ENCODE peak calls at places on chromosome 7, in five cellular contexts. One of them, this sample, is unnamed.

GRCh38 chr7:32611700-32612099 is 116.4 kb downstream of the AVL9 start:
- DNase-seq in tibial nerve: no peak
- DNase-seq in RWPE1: no peak
- DNase-seq in cardiac muscle cell: no peak
- DNase-seq in omental fat pad: no peak
- DNase-seq in this sample: no peak

GRCh38 chr7:23476286-23477169 is 6.2 kb upstream of the IGF2BP3 start:
- DNase-seq in tibial nerve: no peak
- DNase-seq in RWPE1: no peak
- DNase-seq in cardiac muscle cell: no peak
- DNase-seq in omental fat pad: no peak
- DNase-seq in this sample: no peak

GRCh38 chr7:95553939-95554338 is 42.4 kb downstream of the PDK4 start:
- DNase-seq in tibial nerve: no peak
- DNase-seq in RWPE1: no peak
- DNase-seq in cardiac muscle cell: peak
- DNase-seq in omental fat pad: no peak
- DNase-seq in this sample: no peak

GRCh38 chr7:7965301-7965700 is 3.3 kb upstream of the GLCCI1 start:
- DNase-seq in tibial nerve: no peak
- DNase-seq in RWPE1: no peak
- DNase-seq in cardiac muscle cell: no peak
- DNase-seq in omental fat pad: no peak
- DNase-seq in this sample: no peak

GRCh38 chr7:123011766-123012369 is 16.4 kb upstream of the TAS2R16 start:
- DNase-seq in tibial nerve: no peak
- DNase-seq in RWPE1: no peak
- DNase-seq in cardiac muscle cell: no peak
- DNase-seq in omental fat pad: no peak
- DNase-seq in this sample: no peak

GRCh38 chr7:45031829-45032228 is 31.8 kb downstream of the CCM2 start:
- DNase-seq in tibial nerve: no peak
- DNase-seq in RWPE1: no peak
- DNase-seq in cardiac muscle cell: no peak
- DNase-seq in omental fat pad: no peak
- DNase-seq in this sample: no peak

GRCh38 chr7:11846311-11846710 is 14.3 kb upstream of the THSD7A start:
- DNase-seq in tibial nerve: no peak
- DNase-seq in RWPE1: no peak
- DNase-seq in cardiac muscle cell: peak
- DNase-seq in omental fat pad: no peak
- DNase-seq in this sample: no peak

GRCh38 chr7:100967292-100967863 is 2.0 kb upstream of the MUC12 start:
- DNase-seq in tibial nerve: no peak
- DNase-seq in RWPE1: no peak
- DNase-seq in cardiac muscle cell: no peak
- DNase-seq in omental fat pad: no peak
- DNase-seq in this sample: no peak

GRCh38 chr7:143376396-143376795 is 4.7 kb upstream of the ZYX start:
- DNase-seq in tibial nerve: no peak
- DNase-seq in RWPE1: no peak
- DNase-seq in cardiac muscle cell: no peak
- DNase-seq in omental fat pad: no peak
- DNase-seq in this sample: no peak

GRCh38 chr7:29289156-29290021 is 94.8 kb downstream of the CHN2 start:
- DNase-seq in tibial nerve: no peak
- DNase-seq in RWPE1: no peak
- DNase-seq in cardiac muscle cell: peak
- DNase-seq in omental fat pad: no peak
- DNase-seq in this sample: no peak

GRCh38 chr7:69218634-69219033 is 379.6 kb upstream of the AUTS2 start:
- DNase-seq in tibial nerve: no peak
- DNase-seq in RWPE1: no peak
- DNase-seq in cardiac muscle cell: no peak
- DNase-seq in omental fat pad: no peak
- DNase-seq in this sample: no peak

GRCh38 chr7:128017880-128018845 is 13.1 kb downstream of the LRRC4 start:
- DNase-seq in tibial nerve: no peak
- DNase-seq in RWPE1: peak
- DNase-seq in cardiac muscle cell: no peak
- DNase-seq in omental fat pad: no peak
- DNase-seq in this sample: no peak

GRCh38 chr7:69682518-69682917 is 84.2 kb downstream of the AUTS2 start:
- DNase-seq in tibial nerve: no peak
- DNase-seq in RWPE1: no peak
- DNase-seq in cardiac muscle cell: peak
- DNase-seq in omental fat pad: no peak
- DNase-seq in this sample: no peak

GRCh38 chr7:39691821-39692220 is 68.4 kb downstream of the RALA start:
- DNase-seq in tibial nerve: no peak
- DNase-seq in RWPE1: peak
- DNase-seq in cardiac muscle cell: no peak
- DNase-seq in omental fat pad: no peak
- DNase-seq in this sample: no peak

GRCh38 chr7:151859111-151859947 is 17.6 kb downstream of the PRKAG2 start:
- DNase-seq in tibial nerve: no peak
- DNase-seq in RWPE1: no peak
- DNase-seq in cardiac muscle cell: no peak
- DNase-seq in omental fat pad: no peak
- DNase-seq in this sample: no peak

GRCh38 chr7:12800501-12800900 is 113.1 kb downstream of the ARL4A start:
- DNase-seq in tibial nerve: no peak
- DNase-seq in RWPE1: no peak
- DNase-seq in cardiac muscle cell: peak
- DNase-seq in omental fat pad: no peak
- DNase-seq in this sample: no peak

GRCh38 chr7:4661871-4662270 is 20.2 kb upstream of the FOXK1 start:
- DNase-seq in tibial nerve: no peak
- DNase-seq in RWPE1: no peak
- DNase-seq in cardiac muscle cell: peak
- DNase-seq in omental fat pad: no peak
- DNase-seq in this sample: no peak

GRCh38 chr7:138752568-138753518 is 45.0 kb upstream of the TMEM213 start:
- DNase-seq in tibial nerve: no peak
- DNase-seq in RWPE1: no peak
- DNase-seq in cardiac muscle cell: no peak
- DNase-seq in omental fat pad: no peak
- DNase-seq in this sample: no peak

GRCh38 chr7:93053209-93053945 is 64.4 kb downstream of the SAMD9 start:
- DNase-seq in tibial nerve: no peak
- DNase-seq in RWPE1: no peak
- DNase-seq in cardiac muscle cell: no peak
- DNase-seq in omental fat pad: no peak
- DNase-seq in this sample: no peak

GRCh38 chr7:107998660-107999480 is 4.1 kb downstream of the LAMB1 start:
- DNase-seq in tibial nerve: no peak
- DNase-seq in RWPE1: no peak
- DNase-seq in cardiac muscle cell: no peak
- DNase-seq in omental fat pad: no peak
- DNase-seq in this sample: no peak

GRCh38 chr7:99473315-99473596 is 566 bp downstream of the ZNF789 start:
- DNase-seq in tibial nerve: no peak
- DNase-seq in RWPE1: peak
- DNase-seq in cardiac muscle cell: peak
- DNase-seq in omental fat pad: no peak
- DNase-seq in this sample: no peak

GRCh38 chr7:7769712-7770111 is 51.3 kb upstream of the RPA3 start:
- DNase-seq in tibial nerve: no peak
- DNase-seq in RWPE1: no peak
- DNase-seq in cardiac muscle cell: no peak
- DNase-seq in omental fat pad: no peak
- DNase-seq in this sample: no peak

GRCh38 chr7:120760050-120760449 is 97.9 kb downstream of the TSPAN12 start:
- DNase-seq in tibial nerve: no peak
- DNase-seq in RWPE1: no peak
- DNase-seq in cardiac muscle cell: no peak
- DNase-seq in omental fat pad: no peak
- DNase-seq in this sample: no peak

GRCh38 chr7:134187893-134188292 is 60.8 kb downstream of the LRGUK start:
- DNase-seq in tibial nerve: no peak
- DNase-seq in RWPE1: no peak
- DNase-seq in cardiac muscle cell: no peak
- DNase-seq in omental fat pad: no peak
- DNase-seq in this sample: no peak

GRCh38 chr7:134186801-134187200 is 59.7 kb downstream of the LRGUK start:
- DNase-seq in tibial nerve: no peak
- DNase-seq in RWPE1: no peak
- DNase-seq in cardiac muscle cell: no peak
- DNase-seq in omental fat pad: no peak
- DNase-seq in this sample: no peak

GRCh38 chr7:134188311-134188710 is 61.2 kb downstream of the LRGUK start:
- DNase-seq in tibial nerve: no peak
- DNase-seq in RWPE1: peak
- DNase-seq in cardiac muscle cell: no peak
- DNase-seq in omental fat pad: no peak
- DNase-seq in this sample: no peak

GRCh38 chr7:134186022-134186421 is 58.9 kb downstream of the LRGUK start:
- DNase-seq in tibial nerve: no peak
- DNase-seq in RWPE1: peak
- DNase-seq in cardiac muscle cell: no peak
- DNase-seq in omental fat pad: no peak
- DNase-seq in this sample: no peak

GRCh38 chr7:134189559-134189958 is 62.4 kb downstream of the LRGUK start:
- DNase-seq in tibial nerve: no peak
- DNase-seq in RWPE1: no peak
- DNase-seq in cardiac muscle cell: no peak
- DNase-seq in omental fat pad: no peak
- DNase-seq in this sample: no peak
- TF ChIP-seq CTCF in tibial nerve: no peak
- TF ChIP-seq CTCF in RWPE1: no peak
- TF ChIP-seq CTCF in cardiac muscle cell: no peak
- TF ChIP-seq CTCF in omental fat pad: no peak
- TF ChIP-seq CTCF in this sample: no peak

GRCh38 chr7:75900617-75901315 is 14.2 kb upstream of the POR start:
- DNase-seq in tibial nerve: no peak
- DNase-seq in RWPE1: no peak
- DNase-seq in cardiac muscle cell: no peak
- DNase-seq in omental fat pad: no peak
- DNase-seq in this sample: no peak

GRCh38 chr7:75906991-75907667 is 7.8 kb upstream of the POR start:
- DNase-seq in tibial nerve: no peak
- DNase-seq in RWPE1: no peak
- DNase-seq in cardiac muscle cell: peak
- DNase-seq in omental fat pad: no peak
- DNase-seq in this sample: no peak

GRCh38 chr7:75909521-75910132 is 5.3 kb upstream of the POR start:
- DNase-seq in tibial nerve: no peak
- DNase-seq in RWPE1: no peak
- DNase-seq in cardiac muscle cell: no peak
- DNase-seq in omental fat pad: no peak
- DNase-seq in this sample: no peak

GRCh38 chr7:75905785-75906604 is 9.0 kb upstream of the POR start:
- DNase-seq in tibial nerve: peak
- DNase-seq in RWPE1: peak
- DNase-seq in cardiac muscle cell: peak
- DNase-seq in omental fat pad: peak
- DNase-seq in this sample: no peak
- TF ChIP-seq CTCF in tibial nerve: no peak
- TF ChIP-seq CTCF in RWPE1: no peak
- TF ChIP-seq CTCF in cardiac muscle cell: no peak
- TF ChIP-seq CTCF in omental fat pad: no peak
- TF ChIP-seq CTCF in this sample: no peak

DNA sequence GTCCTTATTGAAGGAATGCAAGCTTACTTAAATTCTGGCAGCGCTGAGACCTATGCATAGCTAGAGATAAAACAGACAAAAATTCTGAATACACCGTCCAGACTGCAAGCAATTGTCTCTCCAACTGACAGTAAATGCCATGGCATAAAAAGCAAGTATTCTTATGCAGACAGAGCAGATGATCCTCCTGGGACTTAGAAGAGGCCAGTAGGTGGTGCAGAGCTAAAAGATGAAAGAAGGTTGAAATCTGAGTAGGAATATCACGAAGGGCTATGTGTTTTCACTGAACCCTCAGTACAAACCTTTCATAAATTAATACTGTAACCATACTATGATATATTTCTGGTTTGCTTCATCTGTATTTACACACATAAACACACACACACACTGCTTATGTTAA is 157.0 kb upstream of the CACNA2D1 start:
- DNase-seq in tibial nerve: no peak
- DNase-seq in RWPE1: no peak
- DNase-seq in cardiac muscle cell: no peak
- DNase-seq in omental fat pad: no peak
- DNase-seq in this sample: no peak
- TF ChIP-seq CTCF in tibial nerve: no peak
- TF ChIP-seq CTCF in RWPE1: no peak
- TF ChIP-seq CTCF in cardiac muscle cell: no peak
- TF ChIP-seq CTCF in omental fat pad: no peak
- TF ChIP-seq CTCF in this sample: no peak

DNA sequence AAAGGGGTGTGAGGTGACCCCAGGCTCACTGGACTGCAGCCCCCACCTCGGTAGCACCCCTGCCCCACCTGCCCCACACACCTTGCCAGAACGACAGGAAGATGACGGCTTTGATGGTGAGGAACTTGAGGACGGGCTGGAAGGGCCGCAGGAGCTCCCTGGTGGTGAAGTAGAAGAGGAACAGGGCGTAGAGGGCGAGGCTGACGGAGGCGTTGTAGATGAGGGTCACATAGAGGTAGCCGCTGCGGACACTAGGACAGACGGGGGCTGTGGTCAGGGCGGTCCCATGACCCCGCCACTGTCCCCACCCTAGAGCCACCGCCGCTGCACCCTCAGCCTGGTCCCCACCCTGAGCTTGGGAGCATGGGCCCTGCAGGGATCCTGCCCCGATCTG is 7.6 kb downstream of the TMEM184A start:
- DNase-seq in tibial nerve: no peak
- DNase-seq in RWPE1: no peak
- DNase-seq in cardiac muscle cell: no peak
- DNase-seq in omental fat pad: no peak
- DNase-seq in this sample: no peak
- TF ChIP-seq CTCF in tibial nerve: no peak
- TF ChIP-seq CTCF in RWPE1: no peak
- TF ChIP-seq CTCF in cardiac muscle cell: no peak
- TF ChIP-seq CTCF in omental fat pad: no peak
- TF ChIP-seq CTCF in this sample: no peak

DNA sequence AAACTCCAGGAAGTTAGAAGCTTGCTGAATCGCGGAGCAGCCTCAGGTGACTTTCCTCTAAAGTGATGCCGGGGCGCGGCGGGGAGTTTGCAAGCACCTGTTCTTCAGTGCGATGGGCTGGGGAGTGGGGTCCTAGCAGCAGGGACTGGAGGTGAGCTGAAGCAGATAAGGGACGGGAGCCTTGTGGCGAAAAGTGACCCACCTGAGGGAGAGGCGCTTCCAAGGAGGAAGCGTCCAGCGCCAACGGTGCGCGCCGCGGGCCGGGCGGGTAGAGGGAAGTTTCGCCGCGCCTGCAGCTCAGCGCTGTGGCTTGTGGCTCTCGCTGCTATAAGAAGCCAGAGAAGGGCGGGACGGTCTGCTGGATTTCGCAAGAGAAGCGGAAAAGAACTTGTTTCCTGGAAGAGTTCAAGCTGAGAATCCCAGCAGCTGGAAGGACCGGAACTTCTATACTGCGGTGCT is at the start of gene STEAP4:
- DNase-seq in tibial nerve: peak
- DNase-seq in RWPE1: peak
- DNase-seq in cardiac muscle cell: peak
- DNase-seq in omental fat pad: peak
- DNase-seq in this sample: peak
- TF ChIP-seq CTCF in tibial nerve: no peak
- TF ChIP-seq CTCF in RWPE1: no peak
- TF ChIP-seq CTCF in cardiac muscle cell: no peak
- TF ChIP-seq CTCF in omental fat pad: no peak
- TF ChIP-seq CTCF in this sample: no peak